ENCODE peak calls at places on chromosome 1, in nine cellular contexts. P, X, E, O, V, I, R, K and C are unnamed samples.

GRCh38 chr1:44418022-44418673 is 13.1 kb downstream of the RNF220 start:
- DNase-seq in P (peak), X (no peak), E (no peak), O (no peak), V (no peak), I (no peak), R (no peak), K (no peak), C (no peak)

GRCh38 chr1:44941424-44942324 is 44.7 kb downstream of the EIF2B3 start:
- DNase-seq in P (no peak), X (no peak), E (no peak), O (no peak), V (no peak), I (no peak), R (no peak), K (no peak), C (no peak)

GRCh38 chr1:10033359-10033845 is 644 bp downstream of the UBE4B start:
- DNase-seq in P (no peak), X (peak), E (peak), O (no peak), V (no peak), I (peak), R (peak), K (no peak), C (no peak)

GRCh38 chr1:47940321-47940720 is 56.9 kb downstream of the TRABD2B start:
- DNase-seq in P (no peak), X (peak), E (no peak), O (no peak), V (no peak), I (no peak), R (no peak), K (no peak), C (no peak)

GRCh38 chr1:11030865-11031264 is 16.2 kb downstream of the MASP2 start:
- DNase-seq in P (no peak), X (no peak), E (no peak), O (no peak), V (no peak), I (no peak), R (no peak), K (no peak), C (no peak)

GRCh38 chr1:23614128-23614660 is 54.9 kb upstream of the ID3 start:
- DNase-seq in P (no peak), X (no peak), E (no peak), O (no peak), V (no peak), I (no peak), R (no peak), K (no peak), C (no peak)

GRCh38 chr1:207027221-207027777 is 5.3 kb downstream of the C1orf116 start:
- DNase-seq in P (peak), X (peak), E (no peak), O (no peak), V (no peak), I (no peak), R (no peak), K (no peak), C (no peak)

GRCh38 chr1:99557556-99558256 is 88.2 kb upstream of the PALMD start:
- DNase-seq in P (no peak), X (peak), E (peak), O (peak), V (no peak), I (no peak), R (no peak), K (no peak), C (peak)

GRCh38 chr1:63773815-63774616 is at the start of gene ROR1:
- DNase-seq in P (peak), X (peak), E (peak), O (no peak), V (peak), I (peak), R (peak), K (peak), C (peak)

GRCh38 chr1:201461193-201461657 is 7.8 kb downstream of the PHLDA3 start:
- DNase-seq in P (no peak), X (peak), E (peak), O (peak), V (no peak), I (no peak), R (peak), K (no peak), C (peak)

GRCh38 chr1:97593192-97593591 is 327.6 kb downstream of the DPYD start:
- DNase-seq in P (no peak), X (no peak), E (no peak), O (no peak), V (no peak), I (no peak), R (no peak), K (no peak), C (no peak)

GRCh38 chr1:25727819-25728286 is 72.1 kb upstream of the SELENON start:
- DNase-seq in P (no peak), X (no peak), E (peak), O (no peak), V (no peak), I (peak), R (peak), K (peak), C (no peak)

GRCh38 chr1:46804926-46805325 is 6.1 kb downstream of the CYP4B1 start:
- DNase-seq in P (no peak), X (no peak), E (no peak), O (no peak), V (peak), I (no peak), R (no peak), K (no peak), C (no peak)

DNA sequence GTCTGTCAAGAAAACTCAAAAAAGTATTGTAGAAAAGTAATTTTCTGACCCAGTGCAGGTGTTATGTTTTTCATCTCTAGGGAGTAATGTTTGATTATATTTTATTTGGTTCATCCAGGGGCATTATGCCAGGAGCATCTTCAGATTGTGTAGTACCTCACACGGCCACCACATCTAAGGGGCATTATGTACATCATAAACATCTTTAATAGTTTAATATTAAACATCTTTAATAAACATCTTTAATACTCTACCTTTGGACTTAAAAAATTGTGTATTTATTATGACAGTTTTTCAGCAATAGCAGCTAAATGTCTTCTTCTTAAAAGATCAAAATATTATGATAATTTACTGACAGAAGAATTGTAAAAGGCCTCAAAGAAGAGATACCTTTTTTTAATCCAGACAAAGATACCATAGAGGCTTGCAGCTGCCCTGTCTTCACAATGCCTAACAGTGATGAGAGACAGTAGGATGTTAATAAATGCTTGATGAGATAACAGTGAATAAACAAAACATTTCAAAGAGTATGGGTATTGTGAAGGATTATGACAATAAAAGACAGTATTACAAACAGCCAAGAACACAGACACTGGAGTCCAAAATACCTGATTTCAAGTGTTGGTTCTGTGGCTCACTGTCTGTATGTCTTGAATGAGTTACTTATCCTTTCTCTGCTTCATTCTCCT is 240.9 kb upstream of the ADGRL2 start:
- DNase-seq in P (no peak), X (peak), E (peak), O (no peak), V (no peak), I (no peak), R (no peak), K (no peak), C (no peak)
- TF ChIP-seq CTCF in P (no peak), X (peak), E (peak), O (peak), V (peak), I (no peak), R (no peak), K (peak), C (peak)

GRCh38 chr1:94792473-94792875 is 27.7 kb upstream of the SLC44A3 start:
- DNase-seq in P (no peak), X (peak), E (peak), O (no peak), V (no peak), I (no peak), R (no peak), K (no peak), C (peak)

GRCh38 chr1:94787676-94788075 is 32.5 kb upstream of the SLC44A3 start:
- DNase-seq in P (no peak), X (no peak), E (no peak), O (no peak), V (no peak), I (no peak), R (no peak), K (no peak), C (no peak)

GRCh38 chr1:94790246-94790645 is 29.9 kb upstream of the SLC44A3 start:
- DNase-seq in P (no peak), X (peak), E (peak), O (no peak), V (no peak), I (no peak), R (no peak), K (no peak), C (no peak)

GRCh38 chr1:94792876-94793605 is 27.1 kb upstream of the SLC44A3 start:
- DNase-seq in P (no peak), X (no peak), E (peak), O (no peak), V (no peak), I (no peak), R (no peak), K (no peak), C (no peak)

DNA sequence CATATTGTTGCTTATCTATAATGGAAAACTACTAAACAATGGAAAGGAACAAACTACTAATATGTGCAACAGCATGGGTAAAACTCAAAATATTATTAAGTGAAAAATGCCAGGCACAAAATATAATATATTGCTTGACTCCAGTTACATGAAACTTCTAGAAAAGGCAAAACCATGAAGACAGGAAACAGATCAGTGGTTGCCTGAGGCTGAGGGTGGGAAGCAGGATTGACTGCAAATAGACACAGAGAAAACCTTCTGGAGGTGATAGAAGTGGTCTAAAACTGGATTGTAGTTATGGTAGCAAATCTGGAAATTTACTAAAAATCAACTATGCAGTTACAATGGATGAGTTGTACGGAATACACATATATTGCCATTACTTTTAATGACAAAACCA is 29.5 kb upstream of the SLC44A3 start:
- DNase-seq in P (no peak), X (no peak), E (no peak), O (no peak), V (no peak), I (no peak), R (no peak), K (no peak), C (no peak)
- TF ChIP-seq CTCF in P (no peak), X (no peak), E (no peak), O (no peak), V (no peak), I (no peak), R (no peak), K (no peak), C (no peak)

GRCh38 chr1:88891318-88892145 is at the start of gene GTF2B:
- DNase-seq in P (peak), X (peak), E (peak), O (peak), V (peak), I (peak), R (peak), K (peak), C (peak)
- TF ChIP-seq CTCF in P (no peak), X (no peak), E (no peak), O (no peak), V (no peak), I (no peak), R (peak), K (no peak), C (no peak)

GRCh38 chr1:18530567-18531502 is 50.1 kb downstream of the KLHDC7A start:
- DNase-seq in P (no peak), X (no peak), E (no peak), O (no peak), V (peak), I (no peak), R (no peak), K (no peak), C (no peak)
- TF ChIP-seq CTCF in P (no peak), X (no peak), E (no peak), O (no peak), V (no peak), I (no peak), R (no peak), K (no peak), C (no peak)

GRCh38 chr1:79044974-79045650 is 38.6 kb upstream of the ADGRL4 start:
- DNase-seq in P (peak), X (no peak), E (peak), O (no peak), V (no peak), I (no peak), R (no peak), K (no peak), C (no peak)
- TF ChIP-seq CTCF in P (no peak), X (no peak), E (peak), O (no peak), V (peak), I (no peak), R (no peak), K (peak), C (no peak)

GRCh38 chr1:58785424-58786058 is 1.7 kb upstream of the JUN start:
- DNase-seq in P (peak), X (peak), E (peak), O (no peak), V (no peak), I (no peak), R (peak), K (peak), C (no peak)
- TF ChIP-seq CTCF in P (no peak), X (no peak), E (no peak), O (no peak), V (no peak), I (no peak), R (no peak), K (no peak), C (no peak)